ENCODE peak calls at places on chromosomes 2 and 18, in six cellular contexts. N, R, G, V, A and S are unnamed samples.

GRCh38 chr2:155494744-155495143 is 796.2 kb downstream of the KCNJ3 start:
- DNase-seq in N (no peak), G (no peak), A (no peak), V (no peak), R (no peak), S (no peak)

GRCh38 chr2:185583058-185583816 is 155.4 kb upstream of the FSIP2 start:
- DNase-seq in R (peak; percentile 34), N (no peak), V (no peak), A (peak; percentile 74), G (no peak), S (no peak)

GRCh38 chr2:78408795-78409118 is 616.7 kb upstream of the REG3G start:
- DNase-seq in A (no peak), V (no peak), G (no peak), R (no peak), N (no peak), S (no peak)

GRCh38 chr2:54597153-54597827 is 126.2 kb upstream of the EML6 start:
- DNase-seq in G (no peak), R (no peak), A (no peak), N (no peak), V (no peak), S (no peak)

GRCh38 chr2:209619782-209620181 is 151.8 kb upstream of the UNC80 start:
- DNase-seq in G (no peak), V (no peak), R (no peak), A (no peak), N (no peak), S (peak; percentile 88)

GRCh38 chr2:240579771-240580614 is 6.5 kb upstream of the CAPN10 start:
- DNase-seq in A (peak; percentile 82), G (peak; percentile 77), N (no peak), V (no peak), R (peak; percentile 96), S (peak; percentile 95)

GRCh38 chr2:46387886-46388515 is 90.8 kb downstream of the EPAS1 start:
- DNase-seq in R (peak; percentile 33), V (no peak), N (no peak), G (no peak), A (no peak), S (no peak)

GRCh38 chr18:58287626-58288289 is 243.7 kb downstream of the NEDD4L start:
- DNase-seq in A (peak; percentile 30), G (no peak), V (no peak), R (peak; percentile 81), N (no peak), S (no peak)

GRCh38 chr18:65659912-65660311 is 90.9 kb upstream of the CDH7 start:
- DNase-seq in R (no peak), V (no peak), N (no peak), A (peak; percentile 2), G (no peak), S (no peak)

GRCh38 chr2:170573660-170574059 is 141.5 kb upstream of the SP5 start:
- DNase-seq in N (no peak), V (no peak), G (no peak), A (no peak), R (peak; percentile 38), S (no peak)

GRCh38 chr18:54327818-54328217 is 29.8 kb downstream of the STARD6 start:
- DNase-seq in A (no peak), G (no peak), R (no peak), N (no peak), V (no peak), S (no peak)

GRCh38 chr2:234438322-234438977 is 58.4 kb downstream of the ARL4C start:
- DNase-seq in A (no peak), V (no peak), R (no peak), N (no peak), G (no peak), S (no peak)

GRCh38 chr2:106269591-106270291 is 75.6 kb upstream of the UXS1 start:
- DNase-seq in A (peak; percentile 18), R (no peak), N (peak; percentile 29), G (peak; percentile 41), V (peak; percentile 67), S (peak; percentile 6)

GRCh38 chr2:236128321-236128720 is 39.9 kb downstream of the GBX2 start:
- DNase-seq in G (no peak), A (no peak), V (no peak), N (no peak), R (no peak), S (no peak)

GRCh38 chr2:5932556-5933469 is 240.6 kb downstream of the SOX11 start:
- DNase-seq in R (no peak), G (no peak), V (peak; percentile 76), N (no peak), A (no peak), S (no peak)

GRCh38 chr2:226358688-226359087 is 440.9 kb downstream of the IRS1 start:
- DNase-seq in N (no peak), R (no peak), G (no peak), A (no peak), V (no peak), S (no peak)

GRCh38 chr2:231711677-231712461 is 3.5 kb downstream of the PTMA start:
- DNase-seq in G (no peak), R (no peak), A (no peak), V (no peak), N (no peak), S (peak; percentile 34)

GRCh38 chr2:209062210-209062609 is 361.6 kb upstream of the MAP2 start:
- DNase-seq in R (no peak), N (no peak), A (no peak), G (no peak), V (no peak), S (no peak)

GRCh38 chr2:131673400-131674173 is 145.9 kb downstream of the CCDC74A start:
- DNase-seq in G (peak; percentile 80), V (peak; percentile 78), N (peak; percentile 67), R (peak; percentile 71), A (peak; percentile 78), S (peak; percentile 84)

GRCh38 chr18:79965119-79965902 is 868 bp downstream of the HSBP1L1 start:
- DNase-seq in G (no peak), R (peak; percentile 79), V (peak; percentile 58), N (no peak), A (peak; percentile 69), S (no peak)

GRCh38 chr18:36321636-36322407 is 24.3 kb downstream of the FHOD3 start:
- DNase-seq in N (no peak), G (no peak), R (no peak), V (no peak), A (peak; percentile 26), S (no peak)

GRCh38 chr2:72316774-72317173 is 169.1 kb upstream of the CYP26B1 start:
- DNase-seq in N (no peak), V (no peak), G (no peak), R (no peak), A (no peak), S (no peak)

GRCh38 chr18:23422751-23423418 is 30.2 kb upstream of the RIOK3 start:
- DNase-seq in R (peak; percentile 66), A (peak; percentile 56), V (peak; percentile 21), N (peak; percentile 91), G (no peak), S (peak; percentile 95)

GRCh38 chr2:145715601-145716000 is 1195.7 kb upstream of the ZEB2 start:
- DNase-seq in G (no peak), N (no peak), R (no peak), V (no peak), A (no peak), S (peak; percentile 12)

GRCh38 chr2:55500025-55500424 is 19.5 kb upstream of the CFAP36 start:
- DNase-seq in A (peak; percentile 56), V (no peak), R (peak; percentile 13), N (no peak), G (no peak), S (peak; percentile 48)

GRCh38 chr2:233919938-233920337 is 2.8 kb downstream of the TRPM8 start:
- DNase-seq in V (no peak), A (no peak), G (no peak), R (no peak), N (no peak), S (peak; percentile 41)

GRCh38 chr2:30915485-30915884 is 108.2 kb upstream of the CAPN13 start:
- DNase-seq in V (peak; percentile 77), R (peak; percentile 22), A (peak; percentile 34), G (peak; percentile 70), N (peak; percentile 17), S (peak; percentile 45)
- TF ChIP-seq CTCF in V (peak; percentile 22), R (peak; percentile 58), A (no peak), G (peak; percentile 20), N (peak; percentile 52), S (peak; percentile 52)

GRCh38 chr18:77162580-77162979 is 30.0 kb upstream of the MBP start:
- DNase-seq in N (no peak), G (no peak), V (no peak), A (no peak), R (no peak), S (no peak)
- TF ChIP-seq MAX in N (no peak), G (no peak), V (no peak), A (no peak), R (no peak), S (no peak)

DNA sequence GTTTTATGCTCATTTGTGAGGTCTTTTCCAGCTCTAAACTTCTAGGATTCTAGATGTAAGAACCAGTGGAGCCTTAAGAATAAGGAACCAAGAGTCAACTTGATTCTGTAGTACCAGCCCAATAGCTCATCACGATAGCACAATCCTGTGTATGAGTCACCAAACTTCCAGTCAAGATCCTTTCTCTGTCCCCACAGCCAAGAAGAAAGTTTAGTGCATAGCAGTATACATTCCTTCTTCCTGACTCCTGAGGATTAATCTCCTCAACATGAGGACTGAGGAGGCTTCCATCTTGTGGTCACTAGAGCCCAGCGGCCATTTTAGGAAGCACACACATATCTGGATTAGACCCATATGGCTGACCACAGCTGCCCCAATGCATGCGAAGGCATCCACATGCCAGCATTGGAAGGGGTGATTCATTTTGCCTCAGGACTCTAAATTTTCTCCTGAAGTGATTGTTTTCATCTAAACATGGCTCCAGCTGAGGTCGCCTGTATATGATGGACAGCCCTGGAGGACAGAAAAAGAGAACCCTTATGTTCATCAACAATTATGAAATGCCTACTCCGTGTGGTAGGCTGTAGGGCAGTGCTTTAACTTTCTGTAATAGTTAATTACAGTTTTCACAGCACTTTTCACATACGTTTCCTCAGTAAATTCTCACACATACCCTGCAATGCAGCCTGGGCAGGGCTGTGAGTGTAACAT is 53.5 kb downstream of the RASGRP3 start:
- DNase-seq in V (no peak), N (peak; percentile 10), G (no peak), R (no peak), A (peak; percentile 48), S (peak; percentile 12)
- TF ChIP-seq CTCF in V (peak; percentile 34), N (no peak), G (no peak), R (no peak), A (no peak), S (no peak)

GRCh38 chr2:73928995-73929394 is 2.3 kb downstream of the DGUOK start:
- DNase-seq in A (no peak), V (no peak), G (no peak), N (no peak), R (no peak), S (peak; percentile 40)

GRCh38 chr2:73933194-73933593 is 6.5 kb downstream of the DGUOK start:
- DNase-seq in R (no peak), A (no peak), G (no peak), V (no peak), N (no peak), S (no peak)

GRCh38 chr2:73935641-73936040 is 9.0 kb downstream of the DGUOK start:
- DNase-seq in G (no peak), A (no peak), N (no peak), V (no peak), R (no peak), S (no peak)

GRCh38 chr2:73930386-73930785 is 3.7 kb downstream of the DGUOK start:
- DNase-seq in G (no peak), N (no peak), V (no peak), R (no peak), A (no peak), S (no peak)

GRCh38 chr2:73931531-73932500 is 5.1 kb downstream of the DGUOK start:
- DNase-seq in G (no peak), N (no peak), V (no peak), R (no peak), A (no peak), S (peak; percentile 26)
- TF ChIP-seq MAX in G (no peak), N (no peak), V (no peak), R (no peak), A (no peak), S (no peak)